ENCODE peak calls at places on chromosomes 6 and 20, in ten cellular contexts. C is CD8-positive, alpha-beta memory T cell; T is pons; N is NCI-H460; A is uterus; K is H9; U is pancreas; Y is NAMALWA; H is natural killer cell treated with Interleukin-12 subunit alpha and Interleukin-12 subunit beta and Interleukin-15 and Interleukin-18, amount 100 ng/mL, for 72 hours; V is AG10803. Z is an unnamed sample.

GRCh38 chr20:63733579-63734081 is 2.8 kb upstream of the LIME1 start:
- DNase-seq in C (no peak), T (no peak), N (no peak), A (no peak), K (no peak), U (no peak), Y (no peak), H (no peak), V (no peak), Z (no peak)

GRCh38 chr6:39853604-39854003 is 61.4 kb downstream of the DAAM2 start:
- DNase-seq in C (no peak), T (peak), N (no peak), A (no peak), K (no peak), U (no peak), Y (no peak), H (no peak), V (no peak), Z (no peak)

GRCh38 chr6:31775633-31776263 is 1.4 kb downstream of the VWA7 start:
- DNase-seq in C (no peak), T (no peak), N (no peak), A (no peak), K (no peak), U (no peak), Y (no peak), H (no peak), V (no peak), Z (no peak)

GRCh38 chr6:530425-530824 is 126.5 kb downstream of the HUS1B start:
- DNase-seq in C (no peak), T (no peak), N (no peak), A (no peak), K (no peak), U (no peak), Y (peak), H (no peak), V (no peak), Z (no peak)

GRCh38 chr6:87789198-87789899 is 87.3 kb upstream of the AKIRIN2 start:
- DNase-seq in C (no peak), T (no peak), N (peak), A (no peak), K (no peak), U (no peak), Y (no peak), H (no peak), V (peak), Z (peak)

GRCh38 chr6:71299541-71300470 is 11.2 kb downstream of the OGFRL1 start:
- DNase-seq in C (no peak), T (no peak), N (no peak), A (no peak), K (no peak), U (no peak), Y (no peak), H (no peak), V (peak), Z (no peak)

GRCh38 chr6:169865346-169866139 is 114.1 kb downstream of the ERMARD start:
- DNase-seq in C (no peak), T (no peak), N (no peak), A (no peak), K (no peak), U (no peak), Y (no peak), H (no peak), V (no peak), Z (peak)

GRCh38 chr20:44187054-44187762 is at the start of gene JPH2:
- DNase-seq in C (no peak), T (no peak), N (peak), A (peak), K (peak), U (no peak), Y (no peak), H (no peak), V (peak), Z (no peak)

GRCh38 chr6:139152892-139153271 is 18.0 kb downstream of the HECA start:
- DNase-seq in C (no peak), T (no peak), N (no peak), A (no peak), K (no peak), U (no peak), Y (no peak), H (no peak), V (peak), Z (no peak)

GRCh38 chr6:36120979-36121706 is 9.2 kb upstream of the MAPK13 start:
- DNase-seq in C (peak), T (no peak), N (no peak), A (peak), K (no peak), U (no peak), Y (peak), H (peak), V (peak), Z (peak)

GRCh38 chr20:62782893-62783278 is 13.4 kb upstream of the MRGBP start:
- DNase-seq in C (no peak), T (no peak), N (no peak), A (no peak), K (no peak), U (no peak), Y (no peak), H (no peak), V (no peak), Z (no peak)

GRCh38 chr20:56788041-56788670 is 159.1 kb downstream of the TFAP2C start:
- DNase-seq in C (no peak), T (no peak), N (peak), A (peak), K (no peak), U (no peak), Y (no peak), H (no peak), V (peak), Z (no peak)

GRCh38 chr6:143575440-143575839 is 63.9 kb upstream of the FUCA2 start:
- DNase-seq in C (peak), T (peak), N (peak), A (peak), K (peak), U (peak), Y (peak), H (peak), V (peak), Z (peak)